ENCODE peak calls at places on chromosomes 3 and 15, in five cellular contexts. A is DND-41, R is spleen, S is uterus, E is ovary. D is an unnamed sample. For H3K9me3, the result is how much of the 10 kb centered on the place peaks cover.

GRCh38 chr3:156631323-156631722 is 43.1 kb upstream of the TIPARP start:
- DNase-seq in R (no peak), A (no peak), E (no peak), S (no peak), D (no peak)

GRCh38 chr3:127671523-127672428 is 976 bp upstream of the ABTB1 start:
- DNase-seq in S (no peak), E (no peak), A (peak), R (peak), D (peak)

GRCh38 chr15:84791763-84792162 is 25.4 kb upstream of the ALPK3 start:
- DNase-seq in R (no peak), A (no peak), S (no peak), E (no peak), D (no peak)

GRCh38 chr3:66675383-66675782 is 174.6 kb upstream of the LRIG1 start:
- DNase-seq in A (no peak), R (no peak), E (no peak), S (no peak), D (no peak)

GRCh38 chr3:15820911-15821310 is 23.1 kb upstream of the ANKRD28 start:
- DNase-seq in R (no peak), A (no peak), S (no peak), E (no peak), D (no peak)

GRCh38 chr3:97821413-97821809 is 400 bp upstream of the CRYBG3 start:
- DNase-seq in A (no peak), E (peak), R (peak), S (peak), D (peak)

GRCh38 chr15:55649058-55649423 is 60.9 kb upstream of the PYGO1 start:
- DNase-seq in R (no peak), A (no peak), E (no peak), S (no peak), D (no peak)

GRCh38 chr15:39786444-39787056 is 3.9 kb upstream of the FSIP1 start:
- DNase-seq in S (no peak), E (no peak), R (no peak), A (no peak), D (no peak)

GRCh38 chr15:99729920-99730319 is 3.3 kb downstream of the LYSMD4 start:
- DNase-seq in A (peak), E (peak), R (no peak), S (peak), D (peak)

GRCh38 chr3:78907367-78907766 is 860.4 kb downstream of the ROBO1 start:
- DNase-seq in S (no peak), R (no peak), E (no peak), A (no peak), D (no peak)

GRCh38 chr3:28542351-28542750 is 193.7 kb upstream of the AZI2 start:
- DNase-seq in E (no peak), A (no peak), S (no peak), R (no peak), D (no peak)

GRCh38 chr3:136667081-136667480 is 85.1 kb downstream of the STAG1 start:
- DNase-seq in E (no peak), A (no peak), R (no peak), S (no peak), D (no peak)

GRCh38 chr3:149266733-149267132 is 45.1 kb upstream of the CP start:
- DNase-seq in S (no peak), E (no peak), A (no peak), R (no peak), D (no peak)

GRCh38 chr3:179323197-179323901 is 518 bp downstream of the ZNF639 start:
- DNase-seq in R (peak), A (peak), E (peak), S (peak), D (peak)

GRCh38 chr15:58988011-58988785 is 735 bp downstream of the RNF111 start:
- DNase-seq in E (peak), R (peak), A (peak), S (peak), D (peak)

GRCh38 chr3:5133689-5134088 is 11.6 kb downstream of the ARL8B start:
- DNase-seq in E (peak), S (no peak), R (no peak), A (no peak), D (no peak)

GRCh38 chr3:5138214-5138981 is 16.3 kb downstream of the ARL8B start:
- DNase-seq in E (no peak), S (no peak), A (no peak), R (no peak), D (no peak)

GRCh38 chr3:5140230-5140621 is 18.1 kb downstream of the ARL8B start:
- DNase-seq in S (no peak), R (no peak), E (no peak), A (no peak), D (no peak)

GRCh38 chr3:5136211-5136610 is 14.1 kb downstream of the ARL8B start:
- DNase-seq in A (no peak), S (no peak), R (no peak), E (no peak), D (no peak)

GRCh38 chr3:5136619-5137429 is 14.7 kb downstream of the ARL8B start:
- DNase-seq in A (peak), R (no peak), E (no peak), S (no peak), D (no peak)
- H3K4me3 ChIP-seq in A (peak), R (no peak), E (no peak), S (no peak), D (no peak)

GRCh38 chr3:41519746-41520145 is 320.4 kb downstream of the CTNNB1 start:
- DNase-seq in E (no peak), A (no peak), S (no peak), R (no peak), D (no peak)
- H3K27ac ChIP-seq in E (no peak), A (no peak), S (no peak), R (no peak), D (no peak)

DNA sequence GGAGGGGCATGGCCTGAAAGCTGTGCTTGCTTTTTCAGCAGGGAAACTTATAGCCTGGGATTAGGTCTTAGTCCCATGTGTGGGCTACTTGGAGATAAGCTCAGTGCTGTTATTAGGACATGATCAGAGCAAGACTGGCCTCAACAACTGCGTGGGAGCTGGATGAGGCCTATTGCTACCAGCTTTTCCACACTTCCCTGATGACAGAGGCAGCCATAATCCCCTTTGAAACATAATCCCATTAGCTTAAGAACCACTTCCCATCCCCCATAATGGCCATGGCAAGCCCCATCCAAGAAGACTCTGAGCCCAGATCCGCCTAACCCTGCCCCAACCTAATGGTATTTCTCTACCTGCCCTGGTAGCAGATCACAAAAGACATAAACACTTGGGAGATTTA is 26.6 kb upstream of the GK5 start:
- DNase-seq in R (no peak), E (no peak), S (no peak), A (no peak), D (no peak)
- H3K9me3 ChIP-seq in R (under half), E (under half), S (under half), A (under half), D (under half)

GRCh38 chr3:24520101-24520495 is 25.4 kb upstream of the THRB start:
- DNase-seq in S (no peak), A (no peak), R (no peak), E (no peak), D (no peak)

GRCh38 chr3:24519368-24520100 is 24.9 kb upstream of the THRB start:
- DNase-seq in E (no peak), R (no peak), S (no peak), A (no peak), D (peak)

GRCh38 chr3:24521306-24522154 is 26.9 kb upstream of the THRB start:
- DNase-seq in S (peak), A (no peak), E (peak), R (peak), D (peak)

GRCh38 chr3:24522155-24522579 is 27.5 kb upstream of the THRB start:
- DNase-seq in E (peak), S (no peak), A (no peak), R (peak), D (peak)

DNA sequence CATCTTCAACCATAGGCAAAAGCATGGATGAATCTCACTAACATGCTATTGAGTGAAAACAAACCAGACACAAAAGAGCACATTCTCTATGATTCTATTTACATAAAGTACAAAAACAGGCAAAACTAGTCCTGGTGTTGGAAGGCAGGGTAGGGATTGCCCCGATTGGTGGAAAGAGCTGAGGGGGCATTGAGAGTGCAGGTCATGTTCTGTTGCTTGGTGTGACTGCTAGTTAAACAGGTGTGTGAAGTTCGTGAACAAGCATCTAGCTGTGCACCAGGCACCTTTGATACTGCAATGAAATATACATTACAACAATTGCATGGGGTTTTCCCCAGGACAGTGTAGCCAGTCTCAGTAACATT is 26.3 kb upstream of the THRB start:
- DNase-seq in E (no peak), S (no peak), A (no peak), R (no peak), D (no peak)
- H3K4me3 ChIP-seq in E (peak), S (peak), A (no peak), R (peak), D (peak)

GRCh38 chr15:83106994-83107840 is at the start of gene TM6SF1:
- DNase-seq in E (no peak), A (peak), R (peak), S (no peak), D (peak)
- H3K27ac ChIP-seq in E (no peak), A (peak), R (peak), S (peak), D (peak)

D was measured in right cardiac atrium.